ENCODE peak calls at places on chromosomes 2 and 18, in five cellular contexts. G is GM13977, J is mammary epithelial cell, F is esophagus squamous epithelium, I is astrocyte. A is an unnamed sample.

GRCh38 chr2:239553376-239554000 is 152.7 kb upstream of the HDAC4 start:
- DNase-seq in G (no peak), J (no peak), F (no peak), I (no peak), A (no peak)

GRCh38 chr2:175600024-175600831 is 401.8 kb downstream of the LNPK start:
- DNase-seq in G (no peak), J (peak), F (no peak), I (no peak), A (no peak)

GRCh38 chr2:105502625-105503334 is 103.9 kb upstream of the FHL2 start:
- DNase-seq in G (no peak), J (peak), F (no peak), I (peak), A (no peak)

GRCh38 chr2:101083613-101084012 is 67.6 kb downstream of the TBC1D8 start:
- DNase-seq in G (no peak), J (no peak), F (no peak), I (no peak), A (peak)

GRCh38 chr2:112153501-112153900 is 15.3 kb downstream of the FBLN7 start:
- DNase-seq in G (no peak), J (no peak), F (no peak), I (no peak), A (no peak)

GRCh38 chr2:241882090-241882625 is 12.6 kb downstream of the RTP5 start:
- DNase-seq in G (peak), J (no peak), F (no peak), I (no peak), A (peak)

GRCh38 chr18:48990497-48991298 is 39.9 kb upstream of the SMAD7 start:
- DNase-seq in G (no peak), J (peak), F (no peak), I (peak), A (peak)

GRCh38 chr18:55384551-55385275 is 203.3 kb downstream of the TCF4 start:
- DNase-seq in G (peak), J (peak), F (no peak), I (peak), A (peak)

GRCh38 chr2:224281374-224281773 is 120.5 kb downstream of the FAM124B start:
- DNase-seq in G (no peak), J (no peak), F (no peak), I (no peak), A (no peak)

GRCh38 chr2:68925298-68925885 is 27.3 kb downstream of the GKN2 start:
- DNase-seq in G (peak), J (peak), F (no peak), I (peak), A (peak)

GRCh38 chr2:144996225-144996795 is 476.4 kb upstream of the ZEB2 start:
- DNase-seq in G (no peak), J (peak), F (no peak), I (peak), A (no peak)

GRCh38 chr2:18050001-18050400 is 171.5 kb downstream of the KCNS3 start:
- DNase-seq in G (no peak), J (peak), F (no peak), I (no peak), A (no peak)

GRCh38 chr2:64250751-64251405 is 106.7 kb upstream of the PELI1 start:
- DNase-seq in G (no peak), J (no peak), F (no peak), I (no peak), A (no peak)

GRCh38 chr2:101125374-101125773 is 25.8 kb downstream of the TBC1D8 start:
- DNase-seq in G (no peak), J (peak), F (no peak), I (peak), A (no peak)

GRCh38 chr2:222797308-222797707 is 63.5 kb upstream of the ACSL3 start:
- DNase-seq in G (no peak), J (no peak), F (no peak), I (peak), A (no peak)

GRCh38 chr2:158024288-158024898 is 77.3 kb upstream of the UPP2 start:
- DNase-seq in G (peak), J (peak), F (no peak), I (no peak), A (peak)

GRCh38 chr2:160492401-160493226 is 993 bp downstream of the RBMS1 start:
- DNase-seq in G (no peak), J (peak), F (no peak), I (peak), A (peak)

GRCh38 chr2:75324141-75324540 is 124.8 kb upstream of the TACR1 start:
- DNase-seq in G (no peak), J (peak), F (no peak), I (no peak), A (no peak)

GRCh38 chr2:10303634-10304378 is 1.1 kb downstream of the HPCAL1 start:
- DNase-seq in G (peak), J (peak), F (no peak), I (no peak), A (peak)

GRCh38 chr2:72028996-72029395 is 118.7 kb downstream of the CYP26B1 start:
- DNase-seq in G (no peak), J (no peak), F (no peak), I (no peak), A (no peak)

GRCh38 chr2:134623796-134624195 is 95.0 kb downstream of the TMEM163 start:
- DNase-seq in G (peak), J (no peak), F (no peak), I (no peak), A (no peak)

GRCh38 chr2:28693223-28693622 is 58.4 kb upstream of the PPP1CB start:
- DNase-seq in G (no peak), J (no peak), F (no peak), I (no peak), A (no peak)

GRCh38 chr2:104969564-104969963 is 68.3 kb upstream of the MRPS9 start:
- DNase-seq in G (no peak), J (peak), F (no peak), I (peak), A (peak)

GRCh38 chr2:222445226-222445625 is 20.9 kb downstream of the SGPP2 start:
- DNase-seq in G (no peak), J (no peak), F (no peak), I (no peak), A (no peak)

GRCh38 chr18:57075716-57076400 is 71.0 kb upstream of the BOD1L2 start:
- DNase-seq in G (no peak), J (no peak), F (no peak), I (no peak), A (no peak)

GRCh38 chr2:37625781-37626548 is 45.5 kb downstream of the CDC42EP3 start:
- DNase-seq in G (no peak), J (no peak), F (no peak), I (peak), A (no peak)

GRCh38 chr2:105261061-105261460 is 19.5 kb downstream of the GPR45 start:
- DNase-seq in G (no peak), J (peak), F (no peak), I (peak), A (peak)

GRCh38 chr18:54327818-54328217 is 29.8 kb downstream of the STARD6 start:
- DNase-seq in G (no peak), J (peak), F (no peak), I (no peak), A (no peak)

GRCh38 chr18:54329787-54330186 is 27.9 kb downstream of the STARD6 start:
- DNase-seq in G (no peak), J (no peak), F (no peak), I (no peak), A (no peak)

GRCh38 chr18:54335638-54336173 is 22.0 kb downstream of the STARD6 start:
- DNase-seq in G (no peak), J (peak), F (no peak), I (no peak), A (no peak)

GRCh38 chr18:54330768-54331548 is 26.7 kb downstream of the STARD6 start:
- DNase-seq in G (no peak), J (no peak), F (no peak), I (no peak), A (no peak)
- TF ChIP-seq CTCF in G (no peak), J (peak), F (no peak), I (no peak), A (no peak)

GRCh38 chr2:219737270-219737691 is 109.9 kb downstream of the SLC4A3 start:
- DNase-seq in G (no peak), J (peak), F (no peak), I (peak), A (no peak)
- TF ChIP-seq CTCF in G (peak), J (peak), F (peak), I (peak), A (peak)

GRCh38 chr2:147451902-147452515 is 392.8 kb upstream of the ACVR2A start:
- DNase-seq in G (no peak), J (no peak), F (no peak), I (no peak), A (no peak)
- TF ChIP-seq CTCF in G (no peak), J (no peak), F (no peak), I (no peak), A (no peak)

GRCh38 chr2:238462782-238463396 is 36.2 kb downstream of the ASB1 start:
- DNase-seq in G (peak), J (peak), F (no peak), I (no peak), A (peak)
- TF ChIP-seq CTCF in G (peak), J (peak), F (peak), I (peak), A (peak)

GRCh38 chr2:831225-831536 is 119.5 kb upstream of the SNTG2 start:
- DNase-seq in G (no peak), J (no peak), F (no peak), I (no peak), A (no peak)

GRCh38 chr2:831638-832037 is 119.0 kb upstream of the SNTG2 start:
- DNase-seq in G (no peak), J (no peak), F (no peak), I (no peak), A (no peak)

GRCh38 chr2:832635-833034 is 118.0 kb upstream of the SNTG2 start:
- DNase-seq in G (no peak), J (no peak), F (no peak), I (no peak), A (no peak)

GRCh38 chr2:834233-834632 is 116.4 kb upstream of the SNTG2 start:
- DNase-seq in G (no peak), J (no peak), F (no peak), I (no peak), A (no peak)

GRCh38 chr2:833180-833579 is 117.5 kb upstream of the SNTG2 start:
- DNase-seq in G (no peak), J (no peak), F (no peak), I (no peak), A (no peak)
- TF ChIP-seq CTCF in G (no peak), J (no peak), F (no peak), I (no peak), A (no peak)

GRCh38 chr2:152051373-152051893 is 47.4 kb downstream of the CACNB4 start:
- DNase-seq in G (no peak), J (no peak), F (no peak), I (no peak), A (no peak)

GRCh38 chr2:152046940-152047339 is 51.9 kb downstream of the CACNB4 start:
- DNase-seq in G (no peak), J (no peak), F (no peak), I (no peak), A (no peak)

GRCh38 chr2:152050915-152051314 is 47.9 kb downstream of the CACNB4 start:
- DNase-seq in G (no peak), J (no peak), F (no peak), I (no peak), A (no peak)

GRCh38 chr2:152050345-152050744 is 48.5 kb downstream of the CACNB4 start:
- DNase-seq in G (no peak), J (no peak), F (no peak), I (no peak), A (no peak)

DNA sequence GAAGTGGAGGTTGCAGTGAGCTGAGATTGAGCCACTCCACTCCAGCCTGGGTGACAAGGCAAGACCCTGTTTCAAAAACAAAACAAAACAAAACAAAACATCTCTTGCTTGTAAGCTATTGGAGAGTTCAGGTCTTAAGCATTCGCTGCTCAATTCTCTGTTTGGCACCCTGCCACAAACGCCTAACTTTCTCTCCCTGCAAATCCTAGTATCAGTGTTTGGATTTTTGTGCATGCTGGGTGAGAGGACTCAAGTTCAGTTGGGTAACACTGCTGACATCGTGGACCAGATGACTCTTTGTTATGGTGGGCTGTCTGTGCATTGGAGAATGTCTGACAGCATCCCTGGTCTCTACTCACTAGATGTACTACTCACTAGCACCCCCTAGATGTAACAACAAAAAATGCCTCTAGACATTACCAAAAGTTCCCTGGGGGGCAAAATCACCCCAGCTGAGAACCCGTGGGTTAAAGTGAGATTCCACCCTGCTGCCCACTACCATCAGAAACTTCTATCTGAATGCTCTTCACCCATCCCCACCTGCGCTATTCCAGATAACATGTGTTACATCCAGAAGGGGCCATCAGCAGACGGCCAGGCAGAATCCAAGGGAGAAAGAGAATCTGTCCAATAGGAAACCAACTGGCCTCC is 50.9 kb downstream of the CACNB4 start:
- DNase-seq in G (no peak), J (no peak), F (no peak), I (no peak), A (no peak)
- TF ChIP-seq CTCF in G (peak), J (peak), F (no peak), I (peak), A (peak)

GRCh38 chr18:46917108-46917807 is at the start of the genes KATNAL2 and PIAS2:
- DNase-seq in G (peak), J (peak), F (no peak), I (peak), A (peak)

GRCh38 chr18:46916551-46917107 is 678 bp downstream of the PIAS2 start:
- DNase-seq in G (peak), J (peak), F (no peak), I (peak), A (no peak)

GRCh38 chr18:46917808-46918600 is 602 bp downstream of the KATNAL2 start:
- DNase-seq in G (peak), J (peak), F (no peak), I (peak), A (peak)

GRCh38 chr18:46920067-46920466 is 2.7 kb downstream of the KATNAL2 start:
- DNase-seq in G (no peak), J (no peak), F (no peak), I (no peak), A (no peak)

DNA sequence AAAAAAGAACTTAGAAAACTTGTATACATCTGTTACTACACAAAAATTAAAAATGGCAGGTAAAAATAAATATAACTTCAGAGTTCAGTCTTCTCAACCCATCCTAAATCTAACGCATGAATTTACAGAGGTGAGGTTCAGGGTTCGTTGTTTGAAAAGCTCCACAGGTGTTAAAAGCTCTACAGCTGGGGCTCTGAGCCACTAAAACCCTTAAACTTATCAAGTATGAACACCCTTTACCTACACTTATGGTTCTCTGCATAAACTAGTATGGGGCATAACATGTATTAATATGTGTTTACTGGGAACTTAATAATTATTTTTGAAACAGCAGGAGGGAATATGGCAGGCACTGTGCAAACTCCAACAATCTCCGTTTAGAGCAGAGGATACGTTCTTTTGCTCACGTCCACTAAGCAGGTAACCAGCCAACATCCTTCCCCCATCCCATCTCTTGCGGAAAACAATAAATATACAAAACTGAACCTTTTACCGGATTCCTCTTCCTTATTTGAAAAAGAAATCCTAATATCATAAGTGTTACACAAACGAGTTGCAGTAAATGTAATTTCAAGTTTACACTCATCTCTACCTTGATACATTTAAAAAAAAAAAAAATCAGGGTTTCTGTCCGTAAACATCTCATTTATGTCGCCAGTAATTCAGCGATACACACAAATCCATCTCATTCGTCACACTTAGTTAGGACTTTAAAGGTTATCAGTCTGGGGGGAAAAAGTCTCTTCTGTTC is 1.3 kb downstream of the PIAS2 start:
- DNase-seq in G (no peak), J (no peak), F (no peak), I (no peak), A (no peak)
- TF ChIP-seq CTCF in G (no peak), J (no peak), F (no peak), I (no peak), A (no peak)

DNA sequence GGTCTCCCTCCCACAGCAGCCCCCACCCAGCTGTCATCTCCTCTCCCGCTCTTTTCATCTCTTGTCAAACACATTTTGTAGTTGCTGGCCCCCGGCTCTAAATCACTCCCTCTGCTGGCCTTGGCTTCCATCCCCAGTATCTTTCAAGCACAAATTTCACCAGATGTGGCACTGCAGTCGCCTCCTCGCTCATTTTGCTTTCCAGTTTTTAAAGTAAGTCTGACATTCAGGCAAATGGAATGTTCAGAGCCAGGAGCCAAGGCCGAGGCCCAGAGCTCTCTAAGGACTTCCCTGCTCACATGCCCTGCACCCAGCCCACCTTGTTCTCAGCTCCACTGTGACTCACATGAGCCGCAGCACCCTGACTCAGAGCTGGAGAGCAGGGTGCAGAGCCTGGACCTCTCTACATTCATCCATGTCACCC is 158.4 kb downstream of the GALNT14 start:
- DNase-seq in G (no peak), J (peak), F (no peak), I (peak), A (peak)
- TF ChIP-seq CTCF in G (no peak), J (peak), F (no peak), I (peak), A (no peak)

GRCh38 chr2:149084924-149085795 is 46.7 kb downstream of the LYPD6B start:
- DNase-seq in G (no peak), J (no peak), F (no peak), I (no peak), A (no peak)

GRCh38 chr2:149089068-149089467 is 50.6 kb downstream of the LYPD6B start:
- DNase-seq in G (no peak), J (no peak), F (no peak), I (no peak), A (no peak)

GRCh38 chr2:149082781-149083180 is 44.3 kb downstream of the LYPD6B start:
- DNase-seq in G (no peak), J (no peak), F (no peak), I (no peak), A (no peak)

GRCh38 chr2:149090706-149091105 is 52.2 kb downstream of the LYPD6B start:
- DNase-seq in G (no peak), J (no peak), F (no peak), I (peak), A (no peak)

GRCh38 chr2:149087751-149088150 is 49.3 kb downstream of the LYPD6B start:
- DNase-seq in G (peak), J (no peak), F (no peak), I (no peak), A (peak)
- TF ChIP-seq CTCF in G (peak), J (peak), F (no peak), I (peak), A (no peak)